ENCODE peak calls at places on chromosomes 16 and 17, in five cellular contexts. N is ureter; O is stimulated activated CD4-positive, alpha-beta T cell treated with anti-CD3 and anti-CD28 coated beads, Interleukin-4, amount 100 ng/mL, for 1 hour; J is T-helper 2 cell; H is left lung. U is an unnamed sample.

GRCh38 chr17:3886776-3887175 is 6.1 kb downstream of the CAMKK1 start:
- DNase-seq in N (no peak), O (no peak), J (no peak), H (peak; percentile 71), U (no peak)

GRCh38 chr17:80758793-80759673 is 214.4 kb downstream of the RPTOR start:
- DNase-seq in N (no peak), O (no peak), J (no peak), H (peak; percentile 26), U (no peak)

GRCh38 chr16:84079664-84080063 is 37.1 kb upstream of the SLC38A8 start:
- DNase-seq in N (no peak), O (no peak), J (no peak), H (no peak), U (no peak)

GRCh38 chr17:54900457-54901229 is at the start of gene TOM1L1:
- DNase-seq in N (peak; percentile 70), O (peak; percentile 21), J (no peak), H (peak; percentile 83), U (peak; percentile 93)

GRCh38 chr17:43578699-43579569 is 32.8 kb upstream of the ETV4 start:
- DNase-seq in N (no peak), O (peak; percentile 11), J (peak; percentile 6), H (no peak), U (no peak)

GRCh38 chr16:86016201-86016965 is 117.4 kb downstream of the IRF8 start:
- DNase-seq in N (no peak), O (peak; percentile 32), J (no peak), H (peak; percentile 33), U (no peak)

GRCh38 chr16:27303256-27304100 is 10.3 kb upstream of the IL4R start:
- DNase-seq in N (no peak), O (no peak), J (no peak), H (no peak), U (peak; percentile 30)

GRCh38 chr16:84955427-84955826 is 55.9 kb downstream of the ZDHHC7 start:
- DNase-seq in N (no peak), O (no peak), J (no peak), H (no peak), U (peak; percentile 95)

GRCh38 chr17:65559802-65560627 is 1.4 kb downstream of the AXIN2 start:
- DNase-seq in N (no peak), O (peak; percentile 36), J (no peak), H (no peak), U (peak; percentile 61)

GRCh38 chr16:17261197-17261858 is 209.4 kb downstream of the XYLT1 start:
- DNase-seq in N (no peak), O (no peak), J (no peak), H (no peak), U (no peak)

GRCh38 chr16:49704586-49705155 is 151.2 kb downstream of the ZNF423 start:
- DNase-seq in N (no peak), O (no peak), J (no peak), H (no peak), U (no peak)

GRCh38 chr17:77602062-77602746 is 356.3 kb upstream of the TNRC6C start:
- DNase-seq in N (peak; percentile 80), O (no peak), J (no peak), H (no peak), U (peak; percentile 33)

GRCh38 chr16:64356267-64356666 is 765.6 kb downstream of the CDH11 start:
- DNase-seq in N (no peak), O (no peak), J (no peak), H (no peak), U (no peak)

GRCh38 chr17:45155029-45155428 is 6.6 kb upstream of the HEXIM2 start:
- DNase-seq in N (no peak), O (no peak), J (no peak), H (no peak), U (no peak)

GRCh38 chr16:68643847-68644246 is 1.3 kb upstream of the CDH3 start:
- DNase-seq in N (no peak), O (no peak), J (no peak), H (no peak), U (no peak)

GRCh38 chr16:88703486-88704309 is 2.5 kb downstream of the RNF166 start:
- DNase-seq in N (no peak), O (peak; percentile 67), J (peak; percentile 44), H (peak; percentile 76), U (no peak)

GRCh38 chr17:42122371-42123303 is at the start of gene HSPB9:
- DNase-seq in N (peak; percentile 71), O (no peak), J (no peak), H (peak; percentile 75), U (peak; percentile 85)

GRCh38 chr16:68086336-68086821 is 1.2 kb downstream of the NFATC3 start:
- DNase-seq in N (no peak), O (no peak), J (no peak), H (no peak), U (no peak)

GRCh38 chr16:4962716-4963115 is 4.6 kb downstream of the SEC14L5 start:
- DNase-seq in N (no peak), O (no peak), J (no peak), H (no peak), U (no peak)

GRCh38 chr17:66830451-66830850 is 4.5 kb upstream of the CACNG5 start:
- DNase-seq in N (no peak), O (no peak), J (no peak), H (no peak), U (no peak)